ENCODE peak calls at places on chromosome 15, in five cellular contexts. One of them, this sample, is unnamed.

GRCh38 chr15:85411992-85412538 is 31.7 kb downstream of the AKAP13 start:
- DNase-seq in neural progenitor cell: no peak
- DNase-seq in foreskin keratinocyte: peak; percentile 59
- DNase-seq in A549: no peak
- DNase-seq in adipocyte: peak; percentile 65
- DNase-seq in this sample: peak; percentile 68

GRCh38 chr15:78791357-78791756 is 19.9 kb downstream of the ADAMTS7 start:
- DNase-seq in A549: no peak
- DNase-seq in neural progenitor cell: no peak
- DNase-seq in foreskin keratinocyte: no peak
- DNase-seq in adipocyte: no peak
- DNase-seq in this sample: no peak

GRCh38 chr15:76753771-76754170 is 151.4 kb downstream of the SCAPER start:
- DNase-seq in A549: no peak
- DNase-seq in neural progenitor cell: no peak
- DNase-seq in adipocyte: no peak
- DNase-seq in foreskin keratinocyte: no peak
- DNase-seq in this sample: no peak

GRCh38 chr15:25249236-25250010 is 189.4 kb downstream of the UBE3A start:
- DNase-seq in neural progenitor cell: no peak
- DNase-seq in adipocyte: no peak
- DNase-seq in foreskin keratinocyte: no peak
- DNase-seq in A549: no peak
- DNase-seq in this sample: no peak

GRCh38 chr15:74322558-74323180 is 44.8 kb downstream of the CYP11A1 start:
- DNase-seq in neural progenitor cell: peak; percentile 84
- DNase-seq in A549: peak; percentile 65
- DNase-seq in foreskin keratinocyte: no peak
- DNase-seq in adipocyte: peak; percentile 85
- DNase-seq in this sample: peak; percentile 82

GRCh38 chr15:44676676-44677075 is 13.2 kb upstream of the SPG11 start:
- DNase-seq in neural progenitor cell: no peak
- DNase-seq in foreskin keratinocyte: no peak
- DNase-seq in A549: no peak
- DNase-seq in adipocyte: no peak
- DNase-seq in this sample: no peak

GRCh38 chr15:70210538-70210937 is 112.8 kb upstream of the TLE3 start:
- DNase-seq in foreskin keratinocyte: no peak
- DNase-seq in A549: no peak
- DNase-seq in neural progenitor cell: no peak
- DNase-seq in adipocyte: no peak
- DNase-seq in this sample: no peak

GRCh38 chr15:81312790-81313543 is 11.0 kb downstream of the STARD5 start:
- DNase-seq in adipocyte: peak; percentile 99
- DNase-seq in A549: peak; percentile 92
- DNase-seq in foreskin keratinocyte: peak; percentile 99
- DNase-seq in neural progenitor cell: no peak
- DNase-seq in this sample: peak; percentile 99

GRCh38 chr15:96285715-96286367 is 44.7 kb upstream of the NR2F2 start:
- DNase-seq in foreskin keratinocyte: no peak
- DNase-seq in adipocyte: no peak
- DNase-seq in A549: no peak
- DNase-seq in neural progenitor cell: no peak
- DNase-seq in this sample: no peak

GRCh38 chr15:25238126-25238525 is 200.7 kb downstream of the UBE3A start:
- DNase-seq in neural progenitor cell: no peak
- DNase-seq in foreskin keratinocyte: no peak
- DNase-seq in adipocyte: no peak
- DNase-seq in A549: no peak
- DNase-seq in this sample: no peak

GRCh38 chr15:70357453-70357852 is 259.7 kb upstream of the TLE3 start:
- DNase-seq in A549: no peak
- DNase-seq in foreskin keratinocyte: no peak
- DNase-seq in adipocyte: no peak
- DNase-seq in neural progenitor cell: no peak
- DNase-seq in this sample: no peak

GRCh38 chr15:85587707-85588441 is 206.9 kb downstream of the KLHL25 start:
- DNase-seq in foreskin keratinocyte: peak; percentile 92
- DNase-seq in neural progenitor cell: no peak
- DNase-seq in A549: no peak
- DNase-seq in adipocyte: peak; percentile 56
- DNase-seq in this sample: peak; percentile 94

GRCh38 chr15:89137926-89138325 is 49.7 kb downstream of the ABHD2 start:
- DNase-seq in neural progenitor cell: no peak
- DNase-seq in foreskin keratinocyte: no peak
- DNase-seq in adipocyte: no peak
- DNase-seq in A549: no peak
- DNase-seq in this sample: no peak

GRCh38 chr15:89140595-89140994 is 52.3 kb downstream of the ABHD2 start:
- DNase-seq in neural progenitor cell: no peak
- DNase-seq in A549: no peak
- DNase-seq in adipocyte: no peak
- DNase-seq in foreskin keratinocyte: no peak
- DNase-seq in this sample: no peak

GRCh38 chr15:89138999-89139612 is 50.9 kb downstream of the ABHD2 start:
- DNase-seq in foreskin keratinocyte: no peak
- DNase-seq in adipocyte: peak; percentile 58
- DNase-seq in neural progenitor cell: no peak
- DNase-seq in A549: no peak
- DNase-seq in this sample: peak; percentile 32

GRCh38 chr15:89141885-89142284 is 53.6 kb downstream of the ABHD2 start:
- DNase-seq in adipocyte: no peak
- DNase-seq in foreskin keratinocyte: no peak
- DNase-seq in neural progenitor cell: no peak
- DNase-seq in A549: no peak
- DNase-seq in this sample: no peak

GRCh38 chr15:89139613-89140499 is 51.6 kb downstream of the ABHD2 start:
- DNase-seq in foreskin keratinocyte: no peak
- DNase-seq in A549: no peak
- DNase-seq in neural progenitor cell: peak; percentile 31
- DNase-seq in adipocyte: no peak
- DNase-seq in this sample: no peak
- H3K4me1 ChIP-seq in foreskin keratinocyte: peaks cover 14% of the 10 kb centered on the region
- H3K4me1 ChIP-seq in A549: peaks cover 35% of the 10 kb centered on the region
- H3K4me1 ChIP-seq in neural progenitor cell: no peaks in the 10 kb centered on the region
- H3K4me1 ChIP-seq in adipocyte: peaks cover 90% of the 10 kb centered on the region
- H3K4me1 ChIP-seq in this sample: peaks cover 45% of the 10 kb centered on the region

GRCh38 chr15:89457086-89457485 is 39.3 kb downstream of the RHCG start:
- DNase-seq in foreskin keratinocyte: no peak
- DNase-seq in adipocyte: no peak
- DNase-seq in neural progenitor cell: peak; percentile 52
- DNase-seq in A549: peak; percentile 81
- DNase-seq in this sample: peak; percentile 40
- H3K4me1 ChIP-seq in foreskin keratinocyte: no peaks in the 10 kb centered on the region
- H3K4me1 ChIP-seq in adipocyte: no peaks in the 10 kb centered on the region
- H3K4me1 ChIP-seq in neural progenitor cell: peaks cover 27% of the 10 kb centered on the region
- H3K4me1 ChIP-seq in A549: peaks cover 16% of the 10 kb centered on the region
- H3K4me1 ChIP-seq in this sample: no peaks in the 10 kb centered on the region

DNA sequence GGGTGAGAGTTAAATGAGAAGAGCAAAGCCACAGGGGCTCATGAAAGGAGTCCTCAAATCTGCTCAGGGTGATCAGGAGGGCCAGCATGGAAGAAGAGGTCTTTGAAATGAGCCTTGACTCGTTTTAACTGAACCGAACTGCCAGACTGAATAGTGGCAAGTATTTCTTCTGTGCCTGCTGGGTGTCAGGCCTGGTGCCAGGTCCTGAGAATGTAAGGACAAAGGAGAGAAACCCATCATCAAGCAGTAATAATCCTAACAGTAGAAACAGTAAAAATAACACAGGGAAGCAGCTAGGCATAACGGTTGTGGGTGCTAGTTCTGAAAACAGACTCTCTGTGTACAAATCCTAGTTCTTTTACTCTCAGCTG is 40.4 kb upstream of the SMAD3 start:
- DNase-seq in foreskin keratinocyte: no peak
- DNase-seq in adipocyte: no peak
- DNase-seq in A549: no peak
- DNase-seq in neural progenitor cell: no peak
- DNase-seq in this sample: peak; percentile 29
- H3K4me1 ChIP-seq in foreskin keratinocyte: peaks cover 47% of the 10 kb centered on the region
- H3K4me1 ChIP-seq in adipocyte: peaks cover 42% of the 10 kb centered on the region
- H3K4me1 ChIP-seq in A549: peaks cover 59% of the 10 kb centered on the region
- H3K4me1 ChIP-seq in neural progenitor cell: peaks cover 20% of the 10 kb centered on the region
- H3K4me1 ChIP-seq in this sample: peaks cover 46% of the 10 kb centered on the region

GRCh38 chr15:63521405-63522142 is 17.2 kb downstream of the USP3 start:
- DNase-seq in A549: no peak
- DNase-seq in neural progenitor cell: no peak
- DNase-seq in foreskin keratinocyte: no peak
- DNase-seq in adipocyte: no peak
- DNase-seq in this sample: peak; percentile 51

GRCh38 chr15:63522143-63522531 is 17.7 kb downstream of the USP3 start:
- DNase-seq in neural progenitor cell: no peak
- DNase-seq in adipocyte: no peak
- DNase-seq in foreskin keratinocyte: peak; percentile 78
- DNase-seq in A549: no peak
- DNase-seq in this sample: peak; percentile 50

GRCh38 chr15:63523306-63523990 is 19.1 kb downstream of the USP3 start:
- DNase-seq in A549: no peak
- DNase-seq in adipocyte: peak; percentile 47
- DNase-seq in neural progenitor cell: no peak
- DNase-seq in foreskin keratinocyte: no peak
- DNase-seq in this sample: peak; percentile 51

GRCh38 chr15:63528138-63528659 is 23.8 kb downstream of the USP3 start:
- DNase-seq in adipocyte: no peak
- DNase-seq in neural progenitor cell: no peak
- DNase-seq in A549: no peak
- DNase-seq in foreskin keratinocyte: no peak
- DNase-seq in this sample: peak; percentile 18

DNA sequence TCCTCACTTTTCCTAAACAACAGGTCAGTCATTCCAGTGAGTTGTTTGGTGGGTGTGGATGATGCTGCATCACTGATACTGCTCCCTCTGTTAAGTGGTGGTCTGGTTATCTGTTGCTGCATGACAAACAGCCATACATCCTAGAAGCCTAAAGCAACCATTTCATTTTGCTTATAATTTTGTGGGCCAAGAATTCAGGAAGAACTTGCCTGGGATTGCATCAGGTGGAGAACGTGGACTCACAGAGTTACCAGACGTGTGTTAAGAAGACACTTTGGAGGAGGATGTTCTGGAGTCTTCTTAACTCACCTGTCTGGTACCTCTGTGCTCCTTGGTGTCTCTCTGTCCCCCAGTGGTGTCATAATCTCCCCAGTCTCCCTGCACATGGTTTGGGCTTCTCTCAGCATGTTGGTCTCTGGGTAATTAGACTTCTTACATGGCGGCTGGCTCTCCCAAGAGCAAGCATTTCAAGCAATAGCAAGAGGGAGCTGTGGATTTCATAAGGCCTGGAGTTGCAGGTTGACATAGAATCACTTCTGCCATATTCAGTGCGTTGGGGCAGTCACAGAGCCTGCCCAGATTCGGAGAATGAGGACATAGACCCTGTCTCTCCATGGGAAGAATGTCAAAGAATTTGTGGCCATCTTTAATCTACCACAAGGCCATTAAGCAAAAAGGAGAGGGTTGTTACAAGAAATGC is 20.1 kb downstream of the USP3 start:
- DNase-seq in A549: no peak
- DNase-seq in foreskin keratinocyte: no peak
- DNase-seq in neural progenitor cell: no peak
- DNase-seq in adipocyte: no peak
- DNase-seq in this sample: no peak
- H3K4me1 ChIP-seq in A549: peaks cover 63% of the 10 kb centered on the region
- H3K4me1 ChIP-seq in foreskin keratinocyte: peaks cover 32% of the 10 kb centered on the region
- H3K4me1 ChIP-seq in neural progenitor cell: no peaks in the 10 kb centered on the region
- H3K4me1 ChIP-seq in adipocyte: peaks cover 49% of the 10 kb centered on the region
- H3K4me1 ChIP-seq in this sample: peaks cover 41% of the 10 kb centered on the region

DNA sequence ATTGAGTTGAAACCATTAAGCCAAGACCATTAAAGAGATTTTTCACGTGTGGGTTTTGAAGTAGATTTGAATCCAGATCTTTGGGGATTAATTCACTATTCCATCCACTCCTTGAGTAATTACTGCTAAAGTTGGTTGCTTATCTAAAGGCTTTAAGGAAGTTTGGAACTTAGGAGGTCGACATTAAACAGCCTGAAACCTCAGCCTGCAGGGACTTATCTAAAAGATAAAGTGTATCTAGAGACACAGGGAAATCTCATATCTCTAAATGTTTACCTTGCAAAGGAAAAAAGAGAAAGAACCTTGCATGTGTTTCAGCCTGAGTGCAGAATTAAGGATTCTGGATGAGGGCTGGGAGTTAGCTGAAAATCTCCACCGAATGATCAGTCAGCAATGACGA is 158.6 kb downstream of the MEIS2 start:
- DNase-seq in foreskin keratinocyte: no peak
- DNase-seq in adipocyte: no peak
- DNase-seq in A549: no peak
- DNase-seq in neural progenitor cell: no peak
- DNase-seq in this sample: no peak
- H3K4me1 ChIP-seq in foreskin keratinocyte: no peaks in the 10 kb centered on the region
- H3K4me1 ChIP-seq in adipocyte: peaks cover 9% of the 10 kb centered on the region
- H3K4me1 ChIP-seq in A549: no peaks in the 10 kb centered on the region
- H3K4me1 ChIP-seq in neural progenitor cell: peaks cover 74% of the 10 kb centered on the region
- H3K4me1 ChIP-seq in this sample: peaks cover 4% of the 10 kb centered on the region

GRCh38 chr15:40869686-40870085 is 4.3 kb downstream of the RHOV start:
- DNase-seq in adipocyte: no peak
- DNase-seq in foreskin keratinocyte: no peak
- DNase-seq in neural progenitor cell: no peak
- DNase-seq in A549: no peak
- DNase-seq in this sample: no peak
- H3K4me1 ChIP-seq in adipocyte: peaks cover 6% of the 10 kb centered on the region
- H3K4me1 ChIP-seq in foreskin keratinocyte: peaks cover 10% of the 10 kb centered on the region
- H3K4me1 ChIP-seq in neural progenitor cell: peaks cover 4% of the 10 kb centered on the region
- H3K4me1 ChIP-seq in A549: peaks cover 31% of the 10 kb centered on the region
- H3K4me1 ChIP-seq in this sample: no peaks in the 10 kb centered on the region

GRCh38 chr15:64459382-64459781 is 996 bp upstream of the ZNF609 start:
- DNase-seq in foreskin keratinocyte: no peak
- DNase-seq in neural progenitor cell: no peak
- DNase-seq in A549: no peak
- DNase-seq in adipocyte: no peak
- DNase-seq in this sample: no peak
- H3K4me1 ChIP-seq in foreskin keratinocyte: peaks cover 21% of the 10 kb centered on the region
- H3K4me1 ChIP-seq in neural progenitor cell: peaks cover 76% of the 10 kb centered on the region
- H3K4me1 ChIP-seq in A549: peaks cover 40% of the 10 kb centered on the region
- H3K4me1 ChIP-seq in adipocyte: peaks cover 23% of the 10 kb centered on the region
- H3K4me1 ChIP-seq in this sample: peaks cover 21% of the 10 kb centered on the region

This sample was measured in GM23248.